ENCODE peak calls at places on chromosomes 4 and X, in seven cellular contexts. One of them, this sample, is unnamed.

GRCh38 chr4:11428701-11429571 is at the start of gene HS3ST1:
- DNase-seq in uterus: peak
- DNase-seq in breast epithelium: peak
- DNase-seq in H9: peak
- DNase-seq in RWPE1: peak
- DNase-seq in omental fat pad: peak
- DNase-seq in Panc1: peak
- DNase-seq in this sample: no peak

GRCh38 chr4:26692014-26692726 is 108.3 kb downstream of the TBC1D19 start:
- DNase-seq in uterus: no peak
- DNase-seq in breast epithelium: no peak
- DNase-seq in H9: peak
- DNase-seq in RWPE1: no peak
- DNase-seq in omental fat pad: no peak
- DNase-seq in Panc1: no peak
- DNase-seq in this sample: no peak

GRCh38 chr4:17241835-17242234 is 270.1 kb downstream of the QDPR start:
- DNase-seq in uterus: no peak
- DNase-seq in breast epithelium: no peak
- DNase-seq in H9: no peak
- DNase-seq in RWPE1: no peak
- DNase-seq in omental fat pad: no peak
- DNase-seq in Panc1: no peak
- DNase-seq in this sample: no peak

GRCh38 chrX:22134681-22135080 is 102.6 kb downstream of the PHEX start:
- DNase-seq in uterus: no peak
- DNase-seq in breast epithelium: no peak
- DNase-seq in H9: no peak
- DNase-seq in RWPE1: peak
- DNase-seq in omental fat pad: no peak
- DNase-seq in Panc1: no peak
- DNase-seq in this sample: no peak

GRCh38 chr4:108247511-108248088 is 78.9 kb upstream of the LEF1 start:
- DNase-seq in uterus: no peak
- DNase-seq in breast epithelium: no peak
- DNase-seq in H9: peak
- DNase-seq in RWPE1: no peak
- DNase-seq in omental fat pad: no peak
- DNase-seq in Panc1: no peak
- DNase-seq in this sample: no peak

GRCh38 chr4:100935090-100935489 is 412.2 kb downstream of the PPP3CA start:
- DNase-seq in uterus: no peak
- DNase-seq in breast epithelium: no peak
- DNase-seq in H9: no peak
- DNase-seq in RWPE1: peak
- DNase-seq in omental fat pad: no peak
- DNase-seq in Panc1: no peak
- DNase-seq in this sample: no peak

GRCh38 chrX:3577551-3577950 is 135.9 kb downstream of the PRKX start:
- DNase-seq in uterus: no peak
- DNase-seq in breast epithelium: no peak
- DNase-seq in H9: no peak
- DNase-seq in RWPE1: no peak
- DNase-seq in omental fat pad: no peak
- DNase-seq in Panc1: no peak
- DNase-seq in this sample: no peak

GRCh38 chrX:72365126-72365525 is 59.4 kb upstream of the CITED1 start:
- DNase-seq in uterus: no peak
- DNase-seq in breast epithelium: no peak
- DNase-seq in H9: no peak
- DNase-seq in RWPE1: no peak
- DNase-seq in omental fat pad: no peak
- DNase-seq in Panc1: no peak
- DNase-seq in this sample: peak

GRCh38 chrX:140090800-140091275 is 125.5 kb upstream of the CXorf66 start:
- DNase-seq in uterus: no peak
- DNase-seq in breast epithelium: no peak
- DNase-seq in H9: no peak
- DNase-seq in RWPE1: no peak
- DNase-seq in omental fat pad: no peak
- DNase-seq in Panc1: no peak
- DNase-seq in this sample: no peak

GRCh38 chr4:71147261-71147660 is 153.8 kb downstream of the DCK start:
- DNase-seq in uterus: no peak
- DNase-seq in breast epithelium: no peak
- DNase-seq in H9: no peak
- DNase-seq in RWPE1: no peak
- DNase-seq in omental fat pad: no peak
- DNase-seq in Panc1: no peak
- DNase-seq in this sample: no peak

GRCh38 chrX:56812515-56813105 is 83.6 kb downstream of the NBDY start:
- DNase-seq in uterus: no peak
- DNase-seq in breast epithelium: no peak
- DNase-seq in H9: no peak
- DNase-seq in RWPE1: no peak
- DNase-seq in omental fat pad: no peak
- DNase-seq in Panc1: no peak
- DNase-seq in this sample: no peak

DNA sequence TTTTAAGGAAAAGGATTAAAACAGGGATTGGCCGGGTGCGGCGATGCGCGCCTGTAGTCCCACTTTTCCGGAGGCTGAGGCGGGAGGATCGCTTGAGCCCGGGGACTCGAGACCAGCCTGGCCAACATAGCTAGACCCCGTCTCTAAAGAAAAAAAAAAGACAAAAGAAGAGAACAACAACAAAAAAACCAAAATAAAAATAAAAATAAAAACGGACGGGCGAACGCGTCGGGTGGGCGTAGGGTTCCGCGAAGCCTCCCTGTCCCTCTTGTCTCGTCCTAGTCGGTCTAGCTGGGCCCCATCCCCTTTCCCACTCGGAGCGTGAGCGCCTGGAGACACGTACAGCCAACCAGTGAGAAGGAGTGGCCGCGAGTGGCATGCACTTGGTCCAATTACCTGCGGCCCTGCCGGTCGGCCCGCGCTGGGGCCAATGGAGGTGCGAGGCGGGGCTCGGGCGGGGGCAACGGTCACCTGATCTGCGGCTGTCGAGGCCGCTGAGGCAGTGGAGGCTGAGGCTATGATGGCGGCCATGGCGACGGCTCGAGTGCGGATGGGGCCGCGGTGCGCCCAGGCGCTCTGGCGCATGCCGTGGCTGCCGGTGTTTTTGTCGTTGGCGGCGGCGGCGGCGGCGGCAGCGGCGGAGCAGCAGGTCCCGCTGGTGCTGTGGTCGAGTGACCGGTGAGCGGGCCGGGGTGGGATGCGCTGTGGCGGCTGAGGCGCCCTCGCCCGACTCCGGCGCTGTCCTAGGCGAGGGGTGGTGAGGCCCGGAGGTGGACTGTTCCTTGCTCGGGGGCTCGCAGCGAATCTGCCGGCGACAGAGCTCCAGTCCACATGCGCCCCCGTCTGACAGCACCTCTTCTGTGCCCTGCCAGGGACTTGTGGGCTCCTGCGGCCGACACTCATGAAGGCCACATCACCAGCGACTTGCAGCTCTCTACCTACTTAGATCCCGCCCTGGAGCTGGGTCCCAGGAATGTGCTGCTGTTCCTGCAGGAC is at the start of gene ATP6AP1:
- DNase-seq in uterus: peak
- DNase-seq in breast epithelium: peak
- DNase-seq in H9: peak
- DNase-seq in RWPE1: peak
- DNase-seq in omental fat pad: peak
- DNase-seq in Panc1: peak
- DNase-seq in this sample: no peak
- TF ChIP-seq CTCF in uterus: no peak
- TF ChIP-seq CTCF in breast epithelium: no peak
- TF ChIP-seq CTCF in H9: no peak
- TF ChIP-seq CTCF in RWPE1: no peak
- TF ChIP-seq CTCF in omental fat pad: no peak
- TF ChIP-seq CTCF in Panc1: no peak
- TF ChIP-seq CTCF in this sample: no peak

GRCh38 chrX:24692305-24692704 is 1.4 kb upstream of the POLA1 start:
- DNase-seq in uterus: no peak
- DNase-seq in breast epithelium: no peak
- DNase-seq in H9: peak
- DNase-seq in RWPE1: no peak
- DNase-seq in omental fat pad: no peak
- DNase-seq in Panc1: no peak
- DNase-seq in this sample: no peak

GRCh38 chrX:24696241-24696640 is 2.5 kb downstream of the POLA1 start:
- DNase-seq in uterus: no peak
- DNase-seq in breast epithelium: no peak
- DNase-seq in H9: no peak
- DNase-seq in RWPE1: no peak
- DNase-seq in omental fat pad: no peak
- DNase-seq in Panc1: no peak
- DNase-seq in this sample: no peak

GRCh38 chrX:24694825-24695224 is 1.1 kb downstream of the POLA1 start:
- DNase-seq in uterus: no peak
- DNase-seq in breast epithelium: no peak
- DNase-seq in H9: no peak
- DNase-seq in RWPE1: no peak
- DNase-seq in omental fat pad: no peak
- DNase-seq in Panc1: no peak
- DNase-seq in this sample: no peak

GRCh38 chrX:24693453-24694202 is at the start of gene POLA1:
- DNase-seq in uterus: peak
- DNase-seq in breast epithelium: peak
- DNase-seq in H9: peak
- DNase-seq in RWPE1: peak
- DNase-seq in omental fat pad: peak
- DNase-seq in Panc1: peak
- DNase-seq in this sample: peak
- TF ChIP-seq CTCF in uterus: no peak
- TF ChIP-seq CTCF in breast epithelium: no peak
- TF ChIP-seq CTCF in H9: no peak
- TF ChIP-seq CTCF in RWPE1: peak
- TF ChIP-seq CTCF in omental fat pad: no peak
- TF ChIP-seq CTCF in Panc1: peak
- TF ChIP-seq CTCF in this sample: no peak

GRCh38 chrX:134294548-134294947 is 57.6 kb downstream of the CCDC160 start:
- DNase-seq in uterus: no peak
- DNase-seq in breast epithelium: no peak
- DNase-seq in H9: no peak
- DNase-seq in RWPE1: peak
- DNase-seq in omental fat pad: no peak
- DNase-seq in Panc1: no peak
- DNase-seq in this sample: no peak
- TF ChIP-seq CTCF in uterus: no peak
- TF ChIP-seq CTCF in breast epithelium: no peak
- TF ChIP-seq CTCF in H9: peak
- TF ChIP-seq CTCF in RWPE1: no peak
- TF ChIP-seq CTCF in omental fat pad: no peak
- TF ChIP-seq CTCF in Panc1: peak
- TF ChIP-seq CTCF in this sample: no peak

GRCh38 chr4:10173039-10173753 is 56.6 kb upstream of the WDR1 start:
- DNase-seq in uterus: peak
- DNase-seq in breast epithelium: peak
- DNase-seq in H9: peak
- DNase-seq in RWPE1: no peak
- DNase-seq in omental fat pad: no peak
- DNase-seq in Panc1: no peak
- DNase-seq in this sample: no peak
- TF ChIP-seq CTCF in uterus: no peak
- TF ChIP-seq CTCF in breast epithelium: no peak
- TF ChIP-seq CTCF in H9: peak
- TF ChIP-seq CTCF in RWPE1: no peak
- TF ChIP-seq CTCF in omental fat pad: no peak
- TF ChIP-seq CTCF in Panc1: no peak
- TF ChIP-seq CTCF in this sample: no peak

DNA sequence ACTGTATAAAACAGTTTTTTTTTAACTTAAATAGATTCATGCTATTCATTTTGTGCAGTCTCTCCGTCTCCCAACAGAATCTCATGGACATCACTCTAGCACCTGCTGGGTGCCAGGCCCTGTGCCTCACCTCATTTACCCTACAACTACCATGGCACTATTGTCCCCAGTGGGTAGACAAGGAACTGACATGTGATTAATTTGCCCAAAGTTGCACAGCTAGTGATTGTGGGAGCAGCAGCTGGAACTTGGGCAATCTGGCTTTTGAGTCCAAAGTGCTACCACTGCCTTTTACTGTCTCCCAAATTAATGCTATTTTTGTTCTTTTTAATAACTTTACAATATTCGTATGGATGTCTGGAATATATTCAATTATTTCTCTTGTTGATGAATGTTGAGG is 11.2 kb upstream of the PGRMC2 start:
- DNase-seq in uterus: no peak
- DNase-seq in breast epithelium: no peak
- DNase-seq in H9: no peak
- DNase-seq in RWPE1: no peak
- DNase-seq in omental fat pad: no peak
- DNase-seq in Panc1: no peak
- DNase-seq in this sample: no peak
- TF ChIP-seq CTCF in uterus: no peak
- TF ChIP-seq CTCF in breast epithelium: no peak
- TF ChIP-seq CTCF in H9: peak
- TF ChIP-seq CTCF in RWPE1: no peak
- TF ChIP-seq CTCF in omental fat pad: no peak
- TF ChIP-seq CTCF in Panc1: no peak
- TF ChIP-seq CTCF in this sample: no peak

GRCh38 chrX:52544147-52544840 is 27.4 kb upstream of the XAGE1B start:
- DNase-seq in uterus: no peak
- DNase-seq in breast epithelium: no peak
- DNase-seq in H9: no peak
- DNase-seq in RWPE1: no peak
- DNase-seq in omental fat pad: no peak
- DNase-seq in Panc1: no peak
- DNase-seq in this sample: no peak
- TF ChIP-seq CTCF in uterus: no peak
- TF ChIP-seq CTCF in breast epithelium: no peak
- TF ChIP-seq CTCF in H9: no peak
- TF ChIP-seq CTCF in RWPE1: no peak
- TF ChIP-seq CTCF in omental fat pad: no peak
- TF ChIP-seq CTCF in Panc1: no peak
- TF ChIP-seq CTCF in this sample: no peak

DNA sequence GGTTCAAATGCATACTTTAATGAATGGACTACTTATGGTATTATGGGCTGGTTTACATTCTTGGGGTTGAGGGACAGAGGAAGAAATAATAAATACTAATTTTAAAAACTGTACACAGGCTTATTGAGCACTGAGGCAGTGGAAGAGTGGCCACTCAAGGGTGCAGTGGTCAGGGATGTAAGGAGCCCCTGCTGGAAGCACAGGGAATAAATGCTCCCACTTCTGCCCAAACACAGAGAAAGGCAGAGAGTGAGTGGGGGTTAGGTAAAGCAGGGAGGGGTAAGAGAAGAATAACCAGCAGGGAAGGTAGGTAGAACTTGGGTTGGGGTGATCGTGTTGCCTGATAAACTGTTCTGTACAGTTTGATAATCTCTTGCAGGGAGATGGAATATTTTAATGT is 60.0 kb downstream of the GAB1 start:
- DNase-seq in uterus: no peak
- DNase-seq in breast epithelium: no peak
- DNase-seq in H9: no peak
- DNase-seq in RWPE1: no peak
- DNase-seq in omental fat pad: no peak
- DNase-seq in Panc1: no peak
- DNase-seq in this sample: no peak
- TF ChIP-seq CTCF in uterus: no peak
- TF ChIP-seq CTCF in breast epithelium: no peak
- TF ChIP-seq CTCF in H9: peak
- TF ChIP-seq CTCF in RWPE1: no peak
- TF ChIP-seq CTCF in omental fat pad: no peak
- TF ChIP-seq CTCF in Panc1: no peak
- TF ChIP-seq CTCF in this sample: no peak

This sample was measured in vagina.